ENCODE peak calls at places on chromosomes 3 and 15, in five cellular contexts. S is colonic mucosa, O is heart right ventricle, V is type B pancreatic cell, B is A549. U is an unnamed sample.

GRCh38 chr3:1444196-1444595 is 351.4 kb downstream of the CNTN6 start:
- DNase-seq in O (no peak), B (no peak), V (no peak), S (no peak), U (no peak)

GRCh38 chr15:45903283-45903682 is 268.5 kb downstream of the SQOR start:
- DNase-seq in S (no peak), O (no peak), B (no peak), V (no peak), U (no peak)

GRCh38 chr3:5891721-5892120 is 704.2 kb downstream of the EDEM1 start:
- DNase-seq in V (no peak), S (no peak), O (no peak), B (no peak), U (no peak)

GRCh38 chr15:80095959-80096358 is 36.5 kb downstream of the ZFAND6 start:
- DNase-seq in B (no peak), V (no peak), O (no peak), S (no peak), U (no peak)

GRCh38 chr3:18086078-18086477 is 339.1 kb downstream of the SATB1 start:
- DNase-seq in O (no peak), B (no peak), S (no peak), V (no peak), U (no peak)

GRCh38 chr3:106068386-106068785 is 199.6 kb upstream of the CBLB start:
- DNase-seq in B (no peak), V (no peak), O (no peak), S (no peak), U (no peak)

GRCh38 chr3:99965077-99965476 is 147.4 kb downstream of the CMSS1 start:
- DNase-seq in O (no peak), B (no peak), S (no peak), V (no peak), U (no peak)

GRCh38 chr3:52527732-52528595 is 5.7 kb downstream of the NT5DC2 start:
- DNase-seq in S (no peak), B (no peak), O (peak; percentile 14), V (no peak), U (no peak)

GRCh38 chr3:30231277-30232141 is 374.9 kb upstream of the TGFBR2 start:
- DNase-seq in V (no peak), B (no peak), S (no peak), O (no peak), U (no peak)

GRCh38 chr3:119293761-119294401 is at the start of gene ARHGAP31:
- DNase-seq in S (peak; percentile 56), B (peak; percentile 49), V (no peak), O (peak; percentile 78), U (peak; percentile 76)

GRCh38 chr3:138862531-138862923 is 27.8 kb upstream of the PIK3CB start:
- DNase-seq in O (no peak), S (peak; percentile 54), V (no peak), B (no peak), U (peak; percentile 12)

GRCh38 chr3:127175272-127175671 is 17.7 kb upstream of the PRR23E start:
- DNase-seq in S (no peak), O (no peak), B (no peak), V (no peak), U (no peak)

GRCh38 chr3:9352917-9353823 is 9.7 kb upstream of the THUMPD3 start:
- DNase-seq in O (peak; percentile 45), B (peak; percentile 71), S (peak; percentile 79), V (peak; percentile 72), U (peak; percentile 65)

GRCh38 chr3:57793737-57794187 is 37.7 kb downstream of the SLMAP start:
- DNase-seq in V (no peak), S (no peak), B (no peak), O (no peak), U (no peak)

GRCh38 chr3:73098873-73099272 is 37.4 kb downstream of the EBLN2 start:
- DNase-seq in O (no peak), S (no peak), V (no peak), B (no peak), U (no peak)

GRCh38 chr3:108153451-108153981 is 62.7 kb upstream of the CD47 start:
- DNase-seq in S (peak; percentile 71), V (no peak), B (no peak), O (no peak), U (peak; percentile 40)

GRCh38 chr3:129228891-129229585 is 20.4 kb upstream of the COPG1 start:
- DNase-seq in O (peak; percentile 24), S (no peak), V (no peak), B (no peak), U (peak; percentile 39)

GRCh38 chr3:170258105-170258487 is 35.9 kb downstream of the PRKCI start:
- DNase-seq in S (no peak), B (no peak), V (no peak), O (no peak), U (no peak)

DNA sequence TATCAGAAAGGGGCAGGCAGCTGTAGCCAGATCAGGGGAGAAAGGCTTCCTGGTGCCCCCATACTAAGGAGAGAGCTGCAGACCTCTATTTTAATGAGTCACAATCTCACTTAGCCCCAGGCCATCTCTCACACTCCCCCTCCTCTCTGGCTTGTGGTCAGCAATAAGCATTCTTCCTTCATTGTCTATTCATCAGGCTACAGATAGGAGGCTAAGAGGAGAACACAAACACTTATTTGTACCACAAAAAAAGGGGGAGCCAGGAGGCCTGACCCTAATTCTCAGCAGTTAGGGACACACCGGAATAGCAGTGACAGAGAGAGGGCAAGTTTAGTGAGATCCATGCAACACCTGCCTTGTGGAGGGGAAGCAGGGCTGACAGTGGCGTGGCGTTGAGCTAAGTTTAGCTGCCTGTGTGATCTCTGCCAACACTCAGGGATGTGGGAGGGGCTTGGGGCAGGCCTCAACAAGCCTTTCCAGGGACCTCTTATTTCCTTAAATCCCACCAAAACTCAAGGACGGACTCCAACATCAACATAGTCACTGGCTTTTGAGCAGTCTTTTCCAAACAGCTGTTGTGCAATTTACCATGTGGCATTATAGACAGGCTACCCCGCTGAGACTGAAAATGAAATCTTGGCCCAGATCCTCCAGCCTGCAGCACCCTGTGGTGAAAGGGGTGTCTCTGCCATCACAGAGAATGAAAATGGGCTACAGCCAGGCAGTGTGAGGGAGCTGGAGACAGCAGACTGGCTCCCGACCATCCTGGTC is 191.9 kb upstream of the TSC22D2 start:
- DNase-seq in O (peak; percentile 41), B (no peak), V (no peak), S (no peak), U (no peak)
- TF ChIP-seq CTCF in O (no peak), B (no peak), V (peak; percentile 48), S (no peak), U (no peak)

DNA sequence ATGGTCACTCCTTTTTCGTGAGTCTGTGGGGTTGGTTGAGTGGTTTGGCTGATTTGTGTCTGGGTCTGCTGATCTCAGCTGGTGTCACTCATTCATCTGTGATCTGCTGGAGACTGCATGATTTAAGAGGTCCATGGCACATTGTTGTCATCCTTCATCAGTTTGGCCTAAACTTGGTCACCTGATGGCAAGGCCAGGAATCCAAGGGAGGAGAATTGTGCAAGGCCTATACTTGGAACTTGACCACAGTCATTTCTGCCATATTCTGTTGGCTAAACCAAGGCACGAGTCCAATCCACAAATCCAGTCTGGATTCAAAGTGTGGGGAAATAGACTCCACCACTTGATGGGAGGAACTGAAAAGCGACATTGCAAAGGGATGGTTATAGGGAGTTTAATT is 67.6 kb downstream of the CMTM8 start:
- DNase-seq in O (no peak), V (no peak), S (no peak), B (no peak), U (no peak)
- TF ChIP-seq CTCF in O (no peak), V (no peak), S (no peak), B (no peak), U (no peak)

GRCh38 chr3:182693723-182694122 is 99.6 kb upstream of the ATP11B start:
- DNase-seq in O (no peak), V (no peak), B (no peak), S (no peak), U (no peak)
- TF ChIP-seq CTCF in O (no peak), V (no peak), B (no peak), S (no peak), U (no peak)

GRCh38 chr15:98560338-98560737 is 88.0 kb upstream of the IGF1R start:
- DNase-seq in S (no peak), B (no peak), O (no peak), V (peak; percentile 32), U (no peak)

GRCh38 chr15:98561169-98561941 is 87.0 kb upstream of the IGF1R start:
- DNase-seq in O (no peak), V (no peak), S (no peak), B (no peak), U (no peak)

GRCh38 chr15:98565566-98565965 is 82.8 kb upstream of the IGF1R start:
- DNase-seq in S (no peak), V (peak; percentile 31), O (no peak), B (no peak), U (no peak)

GRCh38 chr15:98567951-98568350 is 80.4 kb upstream of the IGF1R start:
- DNase-seq in B (no peak), S (no peak), V (no peak), O (no peak), U (no peak)

GRCh38 chr15:98562361-98562791 is 86.0 kb upstream of the IGF1R start:
- DNase-seq in B (no peak), V (peak; percentile 51), S (no peak), O (no peak), U (no peak)
- TF ChIP-seq CTCF in B (no peak), V (no peak), S (no peak), O (no peak), U (no peak)

GRCh38 chr3:4711680-4711992 is 218.5 kb downstream of the ITPR1 start:
- DNase-seq in O (no peak), V (no peak), B (no peak), S (no peak), U (no peak)
- TF ChIP-seq CTCF in O (no peak), V (peak; percentile 16), B (peak; percentile 32), S (no peak), U (peak; percentile 26)